ENCODE peak calls at places on chromosomes 4 and X, in seven cellular contexts. H, T, I, S, E, C and R are unnamed samples.

GRCh38 chr4:94307231-94307840 is 35.3 kb downstream of the HPGDS start:
- DNase-seq in H (no peak), T (no peak), I (no peak), S (no peak), E (no peak), C (no peak), R (no peak)

GRCh38 chr4:53644607-53645006 is 53.3 kb upstream of the LNX1 start:
- DNase-seq in H (no peak), T (no peak), I (no peak), S (peak; percentile 72), E (no peak), C (no peak), R (no peak)

GRCh38 chr4:162241857-162242256 is 78.1 kb upstream of the FSTL5 start:
- DNase-seq in H (no peak), T (no peak), I (no peak), S (no peak), E (no peak), C (no peak), R (no peak)

GRCh38 chr4:57078685-57079521 is 31.3 kb downstream of the IGFBP7 start:
- DNase-seq in H (no peak), T (no peak), I (no peak), S (no peak), E (no peak), C (no peak), R (no peak)

GRCh38 chrX:137567474-137568232 is 1.7 kb downstream of the ZIC3 start:
- DNase-seq in H (no peak), T (no peak), I (no peak), S (no peak), E (no peak), C (no peak), R (no peak)

GRCh38 chr4:472881-473574 is 25.9 kb downstream of the ZNF721 start:
- DNase-seq in H (no peak), T (no peak), I (peak; percentile 19), S (no peak), E (no peak), C (no peak), R (no peak)

GRCh38 chrX:19566359-19567141 is 51.2 kb upstream of the MAP3K15 start:
- DNase-seq in H (no peak), T (no peak), I (peak; percentile 79), S (no peak), E (peak; percentile 5), C (no peak), R (no peak)

GRCh38 chrX:148567779-148568178 is 67.4 kb downstream of the AFF2 start:
- DNase-seq in H (no peak), T (no peak), I (no peak), S (no peak), E (no peak), C (no peak), R (no peak)

GRCh38 chrX:1323315-1323714 is 13.3 kb upstream of the IL3RA start:
- DNase-seq in H (peak; percentile 57), T (peak; percentile 36), I (no peak), S (no peak), E (no peak), C (no peak), R (no peak)

GRCh38 chr4:8778760-8779159 is 92.9 kb downstream of the HMX1 start:
- DNase-seq in H (no peak), T (no peak), I (no peak), S (no peak), E (no peak), C (no peak), R (no peak)

GRCh38 chr4:65798498-65799127 is 128.3 kb upstream of the EPHA5 start:
- DNase-seq in H (no peak), T (no peak), I (no peak), S (no peak), E (no peak), C (no peak), R (no peak)

GRCh38 chr4:24482871-24483270 is 101.5 kb downstream of the DHX15 start:
- DNase-seq in H (no peak), T (no peak), I (no peak), S (no peak), E (no peak), C (no peak), R (no peak)

GRCh38 chr4:20422398-20422797 is 170.7 kb downstream of the SLIT2 start:
- DNase-seq in H (no peak), T (no peak), I (peak; percentile 72), S (no peak), E (peak; percentile 8), C (peak; percentile 48), R (no peak)

GRCh38 chr4:37953620-37954325 is 6.4 kb upstream of the PTTG2 start:
- DNase-seq in H (no peak), T (no peak), I (peak; percentile 66), S (no peak), E (no peak), C (no peak), R (no peak)

GRCh38 chr4:90841676-90842075 is 714.5 kb downstream of the CCSER1 start:
- DNase-seq in H (no peak), T (no peak), I (peak; percentile 28), S (no peak), E (no peak), C (no peak), R (no peak)

GRCh38 chrX:140500427-140500826 is 4.4 kb downstream of the SOX3 start:
- DNase-seq in H (no peak), T (no peak), I (no peak), S (no peak), E (no peak), C (no peak), R (no peak)

GRCh38 chrX:136954930-136955329 is 74.4 kb upstream of the RBMX start:
- DNase-seq in H (no peak), T (no peak), I (peak; percentile 55), S (no peak), E (no peak), C (no peak), R (no peak)

GRCh38 chr4:71188197-71188625 is 150.6 kb upstream of the SLC4A4 start:
- DNase-seq in H (no peak), T (no peak), I (peak; percentile 39), S (no peak), E (no peak), C (no peak), R (no peak)

GRCh38 chrX:79556750-79557149 is 189.6 kb upstream of the ITM2A start:
- DNase-seq in H (no peak), T (no peak), I (no peak), S (no peak), E (no peak), C (no peak), R (no peak)

GRCh38 chr4:14925471-14925870 is 76.8 kb upstream of the CPEB2 start:
- DNase-seq in H (no peak), T (no peak), I (no peak), S (no peak), E (no peak), C (no peak), R (no peak)

GRCh38 chr4:180810581-180810980 is 1432.6 kb upstream of the TENM3 start:
- DNase-seq in H (no peak), T (no peak), I (no peak), S (no peak), E (no peak), C (no peak), R (no peak)

GRCh38 chrX:107970073-107970472 is 12.1 kb downstream of the TEX13B start:
- DNase-seq in H (no peak), T (no peak), I (no peak), S (no peak), E (no peak), C (no peak), R (no peak)

GRCh38 chrX:1661048-1661921 is 46.4 kb downstream of the ASMT start:
- DNase-seq in H (no peak), T (peak; percentile 20), I (no peak), S (peak; percentile 79), E (peak; percentile 48), C (no peak), R (no peak)